ENCODE peak calls at places on chromosomes 11 and 22, in five cellular contexts. R is MM.1S, L is HCT116, A is SK-N-SH, I is PC-3. U is an unnamed sample.

GRCh38 chr11:35237860-35238715 is 99.1 kb downstream of the CD44 start:
- DNase-seq in R (peak), I (peak), L (peak), A (peak), U (peak)

GRCh38 chr11:111918390-111919256 is at the start of gene C11orf52:
- DNase-seq in A (no peak), L (peak), R (peak), I (peak), U (peak)

GRCh38 chr11:64772318-64773018 is 5.9 kb downstream of the SF1 start:
- DNase-seq in R (peak), L (no peak), A (no peak), I (no peak), U (no peak)

GRCh38 chr11:47204633-47204989 is 10.2 kb upstream of the DDB2 start:
- DNase-seq in A (no peak), R (no peak), I (peak), L (no peak), U (no peak)

GRCh38 chr11:110160016-110160415 is 66.8 kb downstream of the ZC3H12C start:
- DNase-seq in L (no peak), I (peak), R (no peak), A (no peak), U (no peak)

GRCh38 chr11:6979365-6979764 is 40.8 kb downstream of the ZNF214 start:
- DNase-seq in I (peak), L (no peak), A (no peak), R (no peak), U (no peak)

GRCh38 chr11:4071828-4072421 is 22.7 kb upstream of the RRM1 start:
- DNase-seq in I (no peak), L (no peak), A (peak), R (no peak), U (peak)

GRCh38 chr11:130937051-130937450 is 20.8 kb upstream of the SNX19 start:
- DNase-seq in A (no peak), L (no peak), I (no peak), R (no peak), U (no peak)

GRCh38 chr22:47168441-47168840 is 406.0 kb downstream of the TBC1D22A start:
- DNase-seq in A (no peak), R (no peak), L (no peak), I (no peak), U (no peak)

GRCh38 chr22:46593211-46593676 is 26.9 kb upstream of the GRAMD4 start:
- DNase-seq in I (no peak), L (no peak), A (no peak), R (no peak), U (peak)

GRCh38 chr11:79397252-79397651 is 43.6 kb downstream of the TENM4 start:
- DNase-seq in R (no peak), L (no peak), A (no peak), I (no peak), U (no peak)

GRCh38 chr22:30310881-30311771 is 15.6 kb downstream of the TBC1D10A start:
- DNase-seq in I (peak), L (no peak), R (no peak), A (no peak), U (no peak)

GRCh38 chr11:22634897-22635629 is 9.4 kb upstream of the FANCF start:
- DNase-seq in A (no peak), R (peak), I (no peak), L (no peak), U (no peak)

GRCh38 chr22:28034760-28035401 is 115.8 kb upstream of the PITPNB start:
- DNase-seq in R (no peak), I (peak), A (peak), L (no peak), U (no peak)

GRCh38 chr11:126268361-126268707 is 361 bp downstream of the SRPRA start:
- DNase-seq in R (peak), I (no peak), L (no peak), A (peak), U (peak)

GRCh38 chr11:123129920-123130319 is 65.1 kb downstream of the CLMP start:
- DNase-seq in L (no peak), I (no peak), R (no peak), A (no peak), U (no peak)

GRCh38 chr11:69372589-69373250 is 78.8 kb downstream of the MYEOV start:
- DNase-seq in R (no peak), A (no peak), I (no peak), L (no peak), U (no peak)

GRCh38 chr11:63212742-63213141 is 30.7 kb downstream of the SLC22A25 start:
- DNase-seq in I (peak), A (peak), L (peak), R (peak), U (peak)

GRCh38 chr22:31556627-31557203 is 60.4 kb downstream of the SFI1 start:
- DNase-seq in R (peak), I (peak), L (peak), A (peak), U (peak)

GRCh38 chr11:73389902-73390301 is 13.7 kb downstream of the RELT start:
- DNase-seq in L (no peak), I (no peak), A (no peak), R (no peak), U (no peak)

GRCh38 chr11:73389134-73389525 is 12.9 kb downstream of the RELT start:
- DNase-seq in A (no peak), I (no peak), L (no peak), R (no peak), U (no peak)

GRCh38 chr11:73386568-73386967 is 10.4 kb downstream of the RELT start:
- DNase-seq in A (no peak), R (no peak), I (no peak), L (no peak), U (no peak)

GRCh38 chr11:73387594-73388021 is 11.4 kb downstream of the RELT start:
- DNase-seq in R (no peak), L (no peak), I (no peak), A (no peak), U (peak)

DNA sequence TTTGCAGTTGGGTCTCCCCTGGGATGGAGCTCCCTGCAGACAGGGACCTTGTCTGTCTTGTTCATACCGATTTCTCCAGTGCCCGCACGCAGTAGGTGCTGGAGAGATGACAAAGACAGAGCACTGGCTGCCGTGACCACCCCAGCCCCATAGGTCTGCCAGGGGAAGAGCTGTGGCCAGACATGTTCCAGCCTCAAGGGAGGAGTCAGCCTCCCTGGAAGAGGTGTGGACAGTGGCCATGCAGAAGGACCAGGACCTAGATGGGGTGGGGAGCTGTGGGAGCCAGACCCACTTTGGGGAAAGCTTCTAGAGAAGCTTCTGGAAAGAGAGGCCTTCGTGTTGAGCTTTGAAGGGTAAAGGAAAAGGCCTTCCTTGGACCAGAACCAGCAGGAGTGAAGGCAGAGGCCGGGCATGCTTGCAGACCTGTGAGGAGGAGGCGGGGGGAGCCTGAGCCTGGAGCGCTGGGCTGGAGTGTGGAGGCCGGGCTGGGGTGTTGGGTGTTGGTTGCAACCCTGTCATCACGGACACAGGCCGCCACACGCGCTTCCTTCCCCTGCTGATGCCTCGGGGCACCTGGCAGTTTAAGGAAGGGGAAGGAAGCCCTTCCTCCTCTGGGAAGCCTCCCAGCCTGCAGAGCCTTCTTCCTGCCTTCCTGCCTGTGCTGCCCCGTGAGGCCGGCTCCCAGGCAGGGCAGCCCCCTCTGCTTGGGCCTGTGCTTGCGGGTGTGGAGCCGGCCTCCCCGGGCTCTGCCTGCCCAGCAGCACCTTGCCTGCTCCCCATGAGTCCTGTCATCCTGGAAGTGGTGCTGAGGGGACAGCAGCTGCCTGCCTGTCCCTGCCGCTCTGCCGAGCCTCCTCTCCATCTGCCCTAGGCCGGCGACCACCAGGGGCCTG is 12.3 kb downstream of the RELT start:
- DNase-seq in R (no peak), I (no peak), A (no peak), L (no peak), U (peak)
- H3K9ac ChIP-seq in R (no peak), I (no peak), A (no peak), L (no peak), U (no peak)

GRCh38 chr22:20906387-20906767 is 10.8 kb upstream of the CRKL start:
- DNase-seq in R (no peak), I (no peak), L (no peak), A (no peak), U (no peak)

GRCh38 chr22:20904980-20905355 is 12.2 kb upstream of the CRKL start:
- DNase-seq in L (no peak), R (no peak), I (peak), A (no peak), U (no peak)

GRCh38 chr22:20903093-20903492 is 14.1 kb upstream of the CRKL start:
- DNase-seq in I (no peak), A (no peak), R (no peak), L (no peak), U (no peak)

GRCh38 chr22:20904008-20904979 is 12.9 kb upstream of the CRKL start:
- DNase-seq in L (peak), R (no peak), A (no peak), I (peak), U (no peak)

GRCh38 chr22:20905415-20906386 is 11.5 kb upstream of the CRKL start:
- DNase-seq in I (peak), R (no peak), A (no peak), L (no peak), U (no peak)
- TF ChIP-seq EZH2phosphoT487 in I (no peak), R (no peak), A (no peak), L (no peak), U (no peak)

DNA sequence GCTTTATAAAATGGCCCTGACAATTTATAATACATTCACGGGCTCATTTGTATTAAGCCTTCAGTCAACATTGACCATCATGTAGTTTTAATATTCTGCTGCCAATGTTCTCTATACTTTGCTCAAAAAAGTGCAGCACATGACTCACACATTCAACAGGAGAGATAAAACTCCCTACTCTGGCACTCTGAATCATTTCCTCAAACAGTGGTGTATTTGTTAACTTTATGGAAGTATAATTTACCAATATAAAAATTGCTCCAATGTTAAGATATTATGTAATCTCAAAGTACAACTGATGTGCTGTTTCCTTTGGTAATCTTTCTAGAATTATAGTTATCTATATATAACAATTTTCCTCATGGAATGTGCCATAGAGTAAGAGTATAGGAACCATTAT is 39.9 kb downstream of the MAML2 start:
- DNase-seq in R (no peak), I (peak), A (no peak), L (no peak), U (no peak)
- H3K27ac ChIP-seq in R (no peak), I (peak), A (peak), L (no peak), U (no peak)

GRCh38 chr11:108206171-108206570 is 16.3 kb downstream of the NPAT start:
- DNase-seq in R (no peak), A (no peak), I (no peak), L (no peak), U (no peak)

GRCh38 chr11:108206969-108207682 is 15.3 kb downstream of the NPAT start:
- DNase-seq in I (no peak), L (no peak), A (no peak), R (no peak), U (no peak)

GRCh38 chr11:108204918-108205499 is 17.4 kb downstream of the NPAT start:
- DNase-seq in A (no peak), L (no peak), R (no peak), I (no peak), U (no peak)

GRCh38 chr11:108210441-108210840 is 12.0 kb downstream of the NPAT start:
- DNase-seq in I (no peak), A (no peak), L (no peak), R (no peak), U (no peak)

DNA sequence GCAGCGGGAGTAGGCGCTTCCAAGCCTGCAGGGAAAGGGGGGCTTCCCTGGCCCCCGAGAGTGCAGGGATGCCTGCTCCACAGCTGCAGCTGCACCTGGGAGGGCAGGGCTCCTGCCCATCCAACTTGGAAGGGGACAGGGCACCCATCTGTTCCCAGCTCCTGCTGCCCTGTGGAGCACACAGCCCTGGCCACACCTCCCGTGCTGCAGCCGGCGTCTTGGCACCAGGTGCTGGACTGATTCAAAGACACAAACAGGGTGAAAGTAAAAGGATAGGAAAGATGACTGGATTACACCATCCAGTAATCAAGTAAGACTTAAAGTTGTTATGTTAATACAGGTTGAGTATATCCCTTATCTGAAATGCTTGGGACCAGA is 14.8 kb downstream of the NPAT start:
- DNase-seq in L (no peak), R (no peak), I (no peak), A (no peak), U (no peak)
- H3K9ac ChIP-seq in L (no peak), R (no peak), I (no peak), A (no peak), U (no peak)

DNA sequence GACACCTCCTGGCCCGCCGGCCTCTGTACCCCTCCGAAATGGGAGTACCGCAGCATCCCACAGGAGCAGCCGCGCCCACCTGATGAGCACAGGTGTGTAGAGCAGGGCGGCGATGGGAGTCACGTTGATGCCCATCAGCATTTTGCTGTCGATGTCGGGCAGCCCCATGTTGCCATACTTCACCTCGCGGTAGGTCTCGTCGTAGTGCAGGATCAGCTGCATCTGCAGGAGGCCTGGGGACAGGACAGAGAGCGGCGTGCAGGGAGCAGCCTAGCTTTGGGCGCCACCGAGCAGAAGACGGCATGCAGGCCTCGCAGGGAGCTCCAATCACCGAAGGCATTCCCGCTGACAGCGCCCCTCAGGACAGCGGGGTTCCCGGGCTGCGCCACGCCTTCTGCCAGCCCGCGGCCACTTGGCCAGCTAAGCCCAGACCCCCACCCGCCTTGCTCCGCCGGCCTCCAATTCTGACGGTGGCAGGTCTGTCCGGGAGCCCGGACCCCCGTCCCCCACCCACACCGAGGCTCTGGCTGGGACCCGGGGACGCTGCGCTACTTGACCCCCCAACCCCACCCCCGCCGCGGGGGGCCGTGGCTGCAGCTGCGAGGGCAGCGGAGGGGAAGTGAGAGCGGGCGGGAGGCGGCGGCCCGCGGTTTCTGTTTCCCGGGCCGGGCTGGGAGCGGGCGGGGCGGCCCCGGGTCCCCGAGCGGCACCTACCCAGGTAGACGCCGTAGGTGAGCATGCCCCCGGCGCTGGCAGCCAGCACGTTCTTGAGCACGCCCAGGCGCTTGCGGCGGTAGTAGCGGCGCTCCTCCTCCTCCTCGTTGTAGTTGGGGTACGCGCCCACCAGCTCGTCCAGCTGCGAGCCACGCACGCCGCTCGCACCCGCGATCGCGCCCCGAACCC is 703 bp downstream of the UNC93B1 start:
- DNase-seq in L (no peak), I (peak), A (peak), R (peak), U (peak)
- TF ChIP-seq EZH2phosphoT487 in L (no peak), I (no peak), A (no peak), R (no peak), U (peak)

DNA sequence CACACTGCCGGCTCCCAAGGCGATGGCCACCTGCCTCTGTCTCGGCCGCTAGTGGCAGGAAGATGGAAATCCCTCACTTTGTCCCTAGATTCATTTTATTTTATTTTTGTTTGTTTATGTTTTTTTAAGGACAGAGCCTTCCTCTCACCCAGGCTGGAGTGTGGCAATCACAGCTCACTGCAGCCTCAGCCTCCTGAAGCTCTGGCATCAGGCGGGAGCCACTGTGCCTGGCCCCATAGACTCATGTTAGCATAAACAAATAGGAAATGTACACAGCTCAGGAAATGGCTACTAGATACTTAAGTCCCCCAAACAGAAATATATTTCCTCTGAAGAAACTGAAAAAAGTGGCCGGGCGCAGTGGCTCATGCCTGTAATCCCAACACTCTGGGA is 3.5 kb downstream of the TMEM80 start:
- DNase-seq in R (no peak), L (no peak), A (no peak), I (no peak), U (no peak)
- H3K27ac ChIP-seq in R (no peak), L (no peak), A (no peak), I (no peak), U (no peak)

GRCh38 chr11:45423036-45423435 is 136.9 kb upstream of the SYT13 start:
- DNase-seq in I (no peak), R (no peak), A (no peak), L (no peak), U (no peak)
- H3K9ac ChIP-seq in I (no peak), R (no peak), A (no peak), L (no peak), U (no peak)

U was measured in neural progenitor cell.